ENCODE peak calls at places on chromosomes 16 and 17, in six cellular contexts. U is Panc1, C is HepG2, G is GM12878, X is K562, F is upper lobe of left lung. A is an unnamed sample. For H3K36me3, the result is how much of the 10 kb centered on the place peaks cover.

GRCh38 chr17:76548378-76549214 is 8.8 kb downstream of the PRCD start:
- ATAC-seq in U (no peak), C (peak), F (no peak), X (no peak), G (peak), A (no peak)

GRCh38 chr17:39702901-39703893 is 3.3 kb downstream of the ERBB2 start:
- ATAC-seq in X (peak), C (peak), G (peak), U (peak), F (no peak), A (no peak)

GRCh38 chr16:23679274-23679985 is 741 bp downstream of the PLK1 start:
- ATAC-seq in C (peak), U (peak), X (peak), F (peak), G (peak), A (no peak)

GRCh38 chr17:3879181-3879580 is 13.7 kb downstream of the CAMKK1 start:
- ATAC-seq in F (peak), G (no peak), U (no peak), X (no peak), C (no peak), A (peak)

GRCh38 chr17:75557852-75558665 is 29.5 kb upstream of the MYO15B start:
- ATAC-seq in C (no peak), X (no peak), F (peak), U (no peak), G (no peak), A (no peak)

GRCh38 chr17:76558210-76559095 is 18.6 kb downstream of the PRCD start:
- ATAC-seq in G (peak), F (no peak), C (peak), U (no peak), X (peak), A (no peak)

GRCh38 chr16:85615014-85615851 is 2.1 kb downstream of the GSE1 start:
- ATAC-seq in C (peak), X (peak), F (no peak), U (peak), G (no peak), A (no peak)

GRCh38 chr16:69930117-69930776 is 20.9 kb upstream of the CLEC18A start:
- ATAC-seq in G (peak), F (peak), U (peak), X (peak), C (peak), A (peak)

GRCh38 chr17:9875441-9875840 is 29.6 kb downstream of the RCVRN start:
- ATAC-seq in X (no peak), C (no peak), U (peak), F (peak), G (no peak), A (peak)

GRCh38 chr17:385836-386144 is 33.2 kb upstream of the RPH3AL start:
- ATAC-seq in U (peak), C (no peak), G (no peak), F (no peak), X (peak), A (no peak)

GRCh38 chr17:55454906-55455474 is 33.4 kb upstream of the MMD start:
- ATAC-seq in X (no peak), F (peak), G (no peak), C (peak), U (peak), A (peak)

GRCh38 chr17:66340720-66341119 is 38.3 kb downstream of the PRKCA start:
- ATAC-seq in C (no peak), F (no peak), U (no peak), X (no peak), G (no peak), A (no peak)

GRCh38 chr17:49545811-49546545 is 29.7 kb upstream of the NXPH3 start:
- ATAC-seq in G (no peak), C (no peak), X (no peak), F (no peak), U (no peak), A (no peak)

GRCh38 chr17:38796451-38796850 is 2.9 kb downstream of the PIP4K2B start:
- ATAC-seq in X (no peak), C (no peak), F (no peak), U (no peak), G (no peak), A (no peak)

GRCh38 chr17:83080641-83081560 is 1.5 kb downstream of the METRNL start:
- ATAC-seq in U (peak), F (peak), G (peak), C (no peak), X (peak), A (peak)

GRCh38 chr17:5019475-5019956 is 15.7 kb downstream of the SLC52A1 start:
- ATAC-seq in U (no peak), C (peak), G (peak), X (peak), F (no peak), A (no peak)

GRCh38 chr16:88472637-88473205 is 19.6 kb downstream of the ZFPM1 start:
- ATAC-seq in C (no peak), F (peak), U (no peak), G (no peak), X (peak), A (no peak)

GRCh38 chr16:83701494-83701893 is 106.3 kb upstream of the HSBP1 start:
- ATAC-seq in F (no peak), X (peak), U (no peak), C (peak), G (peak), A (no peak)

GRCh38 chr17:427891-428290 is 75.3 kb upstream of the RPH3AL start:
- ATAC-seq in G (no peak), U (no peak), C (no peak), X (no peak), F (no peak), A (no peak)

GRCh38 chr16:24734382-24734781 is 4.9 kb downstream of the TNRC6A start:
- ATAC-seq in C (no peak), G (peak), U (no peak), X (no peak), F (peak), A (peak)

GRCh38 chr16:69057400-69058378 is 47.8 kb upstream of the HAS3 start:
- ATAC-seq in X (no peak), F (peak), G (peak), C (no peak), U (peak), A (peak)

GRCh38 chr17:43634681-43635125 is 27.0 kb downstream of the MEOX1 start:
- ATAC-seq in C (peak), G (no peak), X (no peak), U (no peak), F (peak), A (peak)

GRCh38 chr16:84600343-84601229 is 17.3 kb downstream of the COTL1 start:
- ATAC-seq in C (no peak), U (peak), F (peak), X (peak), G (peak), A (no peak)

GRCh38 chr17:1563786-1564613 is 1.4 kb upstream of the PITPNA start:
- ATAC-seq in C (peak), U (no peak), G (no peak), F (no peak), X (peak), A (no peak)

GRCh38 chr17:45307290-45308015 is 9.4 kb downstream of the MAP3K14 start:
- ATAC-seq in F (peak), C (no peak), G (peak), U (no peak), X (no peak), A (peak)
- TF ChIP-seq POLR2AphosphoS5 in F (peak), C (no peak), G (no peak), U (no peak), X (no peak), A (peak)

GRCh38 chr17:35726609-35727460 is 4.6 kb upstream of the RASL10B start:
- ATAC-seq in G (no peak), X (no peak), C (peak), F (no peak), U (no peak), A (peak)

GRCh38 chr17:35723735-35724134 is 7.7 kb upstream of the RASL10B start:
- ATAC-seq in C (no peak), X (no peak), G (no peak), F (no peak), U (no peak), A (no peak)

GRCh38 chr17:35727635-35728034 is 3.8 kb upstream of the RASL10B start:
- ATAC-seq in F (no peak), X (peak), U (no peak), C (no peak), G (no peak), A (no peak)

GRCh38 chr17:35725917-35726608 is 5.4 kb upstream of the RASL10B start:
- ATAC-seq in G (no peak), U (no peak), C (no peak), X (no peak), F (no peak), A (peak)

DNA sequence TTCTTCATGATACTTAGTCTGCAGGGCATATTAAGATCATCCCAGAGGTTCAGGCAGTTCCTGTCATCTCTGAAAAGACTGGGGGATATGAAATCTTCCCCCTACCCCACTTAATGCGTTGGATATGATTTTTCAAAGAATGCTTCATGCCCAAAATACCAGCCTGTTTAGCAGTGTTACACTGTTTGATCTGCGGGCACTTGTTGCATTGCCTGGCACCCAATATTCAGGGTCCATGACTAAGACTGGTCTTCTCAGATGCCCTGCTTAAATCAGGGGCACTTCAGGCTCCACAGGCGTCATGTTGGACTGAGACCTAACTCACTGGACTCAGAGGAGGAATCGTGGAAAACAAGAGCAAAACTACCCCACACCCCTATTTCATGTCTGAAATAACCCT is 6.4 kb upstream of the RASL10B start:
- ATAC-seq in F (no peak), X (no peak), C (no peak), G (no peak), U (no peak), A (no peak)
- H3K36me3 ChIP-seq in F (half or more), X (half or more), C (under half), G (under half), U (under half), A (under half)

DNA sequence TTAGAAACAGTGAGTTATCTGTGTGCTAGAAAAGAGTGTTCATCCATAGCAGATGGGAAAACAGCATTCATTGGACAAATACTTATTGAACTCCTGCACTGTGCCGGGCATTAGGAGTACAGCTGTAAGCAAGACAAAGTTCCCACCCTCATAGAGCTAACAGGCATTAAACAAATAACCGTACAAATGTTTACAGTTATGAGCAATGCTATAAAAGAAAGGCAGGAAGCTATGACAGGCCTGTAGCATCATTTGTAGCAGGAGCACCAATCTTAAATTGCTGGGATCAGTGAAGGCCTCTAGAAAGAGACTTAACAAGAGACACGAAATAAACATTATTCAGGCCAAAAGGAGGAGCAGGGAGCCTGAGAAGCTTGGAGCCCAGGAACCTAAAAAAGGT is 15.6 kb downstream of the SDR42E1 start:
- ATAC-seq in G (no peak), U (no peak), C (no peak), F (no peak), X (no peak), A (no peak)
- TF ChIP-seq POLR2AphosphoS5 in G (no peak), U (no peak), C (no peak), F (no peak), X (no peak), A (no peak)

DNA sequence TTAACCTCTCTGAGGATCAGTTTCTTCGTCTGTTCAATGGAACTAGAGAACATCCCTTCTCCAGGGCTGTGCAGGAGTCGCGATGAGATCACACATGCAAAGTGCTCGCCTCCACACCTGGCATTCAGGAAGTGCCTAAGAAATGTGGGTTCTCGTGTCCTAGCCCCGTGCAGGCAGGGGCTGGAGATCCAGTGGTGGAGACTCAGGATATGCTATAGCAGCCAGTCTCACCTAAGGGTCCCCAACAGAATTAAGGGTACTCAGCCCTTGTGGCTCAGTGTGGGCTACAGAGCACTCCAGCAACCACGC is 224.2 kb downstream of the XYLT1 start:
- ATAC-seq in G (no peak), F (no peak), C (no peak), X (no peak), U (no peak), A (no peak)
- H3K36me3 ChIP-seq in G (under half), F (under half), C (under half), X (under half), U (under half), A (under half)

GRCh38 chr16:1959269-1960039 is at the start of gene NDUFB10:
- ATAC-seq in U (peak), F (peak), C (peak), G (peak), X (peak), A (peak)
- TF ChIP-seq POLR2AphosphoS5 in U (peak), F (peak), C (peak), G (peak), X (peak), A (peak)

DNA sequence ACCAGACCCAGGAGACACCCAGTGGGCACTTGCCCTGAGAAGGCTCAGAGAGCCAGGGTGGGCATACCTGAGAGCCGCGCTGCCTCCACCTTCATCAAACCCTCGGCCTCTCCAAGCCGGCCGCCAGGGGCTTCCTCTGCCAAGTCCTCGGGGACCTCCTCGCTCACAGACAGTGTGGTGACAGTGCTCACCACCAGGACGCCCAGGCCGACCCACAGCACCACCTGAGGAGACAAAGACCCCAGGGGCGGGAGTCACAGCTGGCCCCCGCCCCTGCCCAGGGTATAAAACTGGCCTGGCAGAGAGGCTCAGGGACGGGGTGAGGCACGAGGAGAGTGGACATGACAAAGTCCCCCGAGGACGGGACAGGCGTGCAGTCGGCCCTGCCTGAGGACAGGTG is 21.1 kb downstream of the NDUFAF8 start:
- ATAC-seq in G (no peak), F (no peak), C (no peak), U (no peak), X (no peak), A (no peak)
- H3K36me3 ChIP-seq in G (under half), F (half or more), C (half or more), U (under half), X (half or more), A (under half)

GRCh38 chr17:31308372-31308905 is 5.4 kb downstream of the EVI2B start:
- ATAC-seq in U (no peak), X (peak), F (peak), G (peak), C (no peak), A (no peak)

GRCh38 chr17:31308935-31309334 is 4.9 kb downstream of the EVI2B start:
- ATAC-seq in U (no peak), F (no peak), G (peak), X (peak), C (no peak), A (no peak)

GRCh38 chr17:31309525-31309924 is 4.3 kb downstream of the EVI2B start:
- ATAC-seq in F (peak), U (no peak), G (peak), C (no peak), X (no peak), A (no peak)

GRCh38 chr17:31310260-31310659 is 3.6 kb downstream of the EVI2B start:
- ATAC-seq in X (peak), U (no peak), F (no peak), G (peak), C (no peak), A (no peak)

GRCh38 chr17:31310877-31311276 is 3.0 kb downstream of the EVI2B start:
- ATAC-seq in X (no peak), U (no peak), C (no peak), G (peak), F (no peak), A (no peak)
- TF ChIP-seq POLR2AphosphoS5 in X (no peak), U (no peak), C (no peak), G (no peak), F (no peak), A (no peak)

GRCh38 chr16:26667271-26667703 is 399.4 kb upstream of the C16orf82 start:
- ATAC-seq in G (no peak), C (no peak), X (no peak), U (no peak), F (no peak), A (no peak)

GRCh38 chr16:26672206-26672605 is 394.5 kb upstream of the C16orf82 start:
- ATAC-seq in F (no peak), X (no peak), G (no peak), U (no peak), C (no peak), A (no peak)

GRCh38 chr16:26668026-26668425 is 398.7 kb upstream of the C16orf82 start:
- ATAC-seq in X (no peak), F (no peak), G (no peak), U (no peak), C (no peak), A (no peak)

GRCh38 chr16:26673011-26673410 is 393.7 kb upstream of the C16orf82 start:
- ATAC-seq in C (no peak), U (no peak), F (no peak), X (no peak), G (no peak), A (no peak)
- H3K36me3 ChIP-seq in C (under half), U (under half), F (under half), X (under half), G (under half), A (under half)